ENCODE peak calls at places on chromosomes 7 and 10, in six cellular contexts. J is neural progenitor cell, X is IMR-90, I is lung, V is right cardiac atrium, U is mesendoderm. D is an unnamed sample.

GRCh38 chr10:121690152-121690551 is 91.9 kb upstream of the FGFR2 start:
- DNase-seq in J (no peak), I (no peak), V (no peak), U (no peak), X (no peak), D (no peak)

GRCh38 chr7:78020131-78020873 is 221.7 kb downstream of the PHTF2 start:
- DNase-seq in J (peak; percentile 76), I (peak; percentile 74), U (peak; percentile 83), V (no peak), X (peak; percentile 91), D (no peak)

GRCh38 chr7:55065079-55065478 is 46.3 kb downstream of the EGFR start:
- DNase-seq in V (no peak), X (peak; percentile 99), U (peak; percentile 63), I (peak; percentile 44), J (no peak), D (peak; percentile 89)

GRCh38 chr7:16492513-16493062 is 27.1 kb upstream of the SOSTDC1 start:
- DNase-seq in V (no peak), I (no peak), J (no peak), X (peak; percentile 46), U (no peak), D (no peak)

GRCh38 chr10:43251664-43252165 is 15.2 kb downstream of the RASGEF1A start:
- DNase-seq in J (no peak), V (no peak), I (no peak), X (no peak), U (no peak), D (peak; percentile 13)

GRCh38 chr10:93916257-93917063 is 22.7 kb downstream of the SLC35G1 start:
- DNase-seq in I (no peak), U (peak; percentile 60), X (peak; percentile 52), J (peak; percentile 18), V (no peak), D (no peak)

GRCh38 chr10:47152861-47153349 is 147.1 kb upstream of the GDF10 start:
- DNase-seq in V (no peak), U (peak; percentile 53), I (no peak), J (no peak), X (no peak), D (no peak)

GRCh38 chr7:69364814-69365587 is 233.3 kb upstream of the AUTS2 start:
- DNase-seq in V (no peak), X (no peak), U (no peak), J (no peak), I (no peak), D (no peak)

GRCh38 chr7:77425151-77426051 is 9.3 kb upstream of the GSAP start:
- DNase-seq in I (no peak), V (no peak), U (peak; percentile 90), J (peak; percentile 77), X (peak; percentile 91), D (no peak)

GRCh38 chr10:34697366-34698247 is 117.5 kb downstream of the PARD3 start:
- DNase-seq in I (no peak), V (no peak), X (no peak), U (no peak), J (no peak), D (no peak)

DNA sequence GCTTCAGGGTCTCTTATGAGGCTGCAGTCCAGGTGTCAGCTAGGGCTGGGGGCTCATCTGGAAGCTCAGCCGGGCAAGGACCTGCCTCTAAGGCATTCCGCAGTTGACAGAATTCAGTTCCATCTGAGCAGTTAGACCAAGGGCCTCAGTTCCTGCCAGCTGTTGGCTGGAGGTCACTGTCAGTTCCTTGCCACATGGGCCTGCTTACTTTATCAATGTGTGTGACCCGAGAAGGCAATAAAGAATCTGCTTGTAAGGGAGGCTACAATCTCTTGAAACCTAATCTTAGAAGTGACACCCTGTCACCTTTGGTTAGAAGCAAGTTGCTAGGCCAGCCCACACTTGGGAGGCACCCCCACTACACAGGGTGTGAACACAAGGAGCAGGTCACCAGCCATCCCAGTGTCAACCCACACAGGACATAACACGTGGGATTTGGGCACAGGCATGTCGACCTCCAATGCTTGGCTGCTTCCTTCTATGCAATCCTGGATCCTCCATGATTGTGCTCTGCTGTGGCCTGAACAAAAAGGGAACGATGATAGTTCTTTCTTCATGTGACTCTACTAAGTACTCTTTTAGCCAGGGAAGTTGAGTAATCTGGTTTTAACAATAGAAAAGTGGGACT is 41.8 kb downstream of the MTURN start:
- DNase-seq in V (no peak), J (no peak), U (no peak), X (no peak), I (no peak), D (no peak)
- H3K4me1 ChIP-seq in V (peaks cover 24% of the 10 kb centered on the region), J (peaks cover 11% of the 10 kb centered on the region), U (no peaks in the 10 kb centered on the region), X (peaks cover 12% of the 10 kb centered on the region), I (peaks cover 8% of the 10 kb centered on the region), D (peaks cover 12% of the 10 kb centered on the region)

GRCh38 chr7:102286237-102287081 is at the start of gene SH2B2:
- DNase-seq in J (peak; percentile 87), V (peak; percentile 90), U (peak; percentile 79), X (peak; percentile 49), I (peak; percentile 73), D (no peak)
- H3K4me1 ChIP-seq in J (peaks cover 19% of the 10 kb centered on the region), V (no peaks in the 10 kb centered on the region), U (peaks cover 2% of the 10 kb centered on the region), X (peaks cover 4% of the 10 kb centered on the region), I (peaks cover 4% of the 10 kb centered on the region), D (no peaks in the 10 kb centered on the region)

GRCh38 chr7:130896898-130897514 is 163.0 kb upstream of the KLF14 start:
- DNase-seq in I (peak; percentile 68), J (peak; percentile 85), X (peak; percentile 84), U (peak; percentile 89), V (peak; percentile 87), D (no peak)
- H3K4me1 ChIP-seq in I (peaks cover 9% of the 10 kb centered on the region), J (peaks cover 30% of the 10 kb centered on the region), X (peaks cover 52% of the 10 kb centered on the region), U (no peaks in the 10 kb centered on the region), V (peaks cover 8% of the 10 kb centered on the region), D (peaks cover 93% of the 10 kb centered on the region)

GRCh38 chr7:117248810-117249209 is 74.0 kb downstream of the WNT2 start:
- DNase-seq in X (peak; percentile 71), I (no peak), U (no peak), V (no peak), J (no peak), D (no peak)

GRCh38 chr7:117250245-117250644 is 72.6 kb downstream of the WNT2 start:
- DNase-seq in I (no peak), U (no peak), X (no peak), V (no peak), J (no peak), D (no peak)

GRCh38 chr7:117249696-117250095 is 73.2 kb downstream of the WNT2 start:
- DNase-seq in J (no peak), V (no peak), I (no peak), X (peak; percentile 30), U (no peak), D (no peak)

GRCh38 chr7:117251687-117252086 is 71.2 kb downstream of the WNT2 start:
- DNase-seq in I (no peak), U (no peak), J (no peak), V (no peak), X (peak; percentile 91), D (no peak)

DNA sequence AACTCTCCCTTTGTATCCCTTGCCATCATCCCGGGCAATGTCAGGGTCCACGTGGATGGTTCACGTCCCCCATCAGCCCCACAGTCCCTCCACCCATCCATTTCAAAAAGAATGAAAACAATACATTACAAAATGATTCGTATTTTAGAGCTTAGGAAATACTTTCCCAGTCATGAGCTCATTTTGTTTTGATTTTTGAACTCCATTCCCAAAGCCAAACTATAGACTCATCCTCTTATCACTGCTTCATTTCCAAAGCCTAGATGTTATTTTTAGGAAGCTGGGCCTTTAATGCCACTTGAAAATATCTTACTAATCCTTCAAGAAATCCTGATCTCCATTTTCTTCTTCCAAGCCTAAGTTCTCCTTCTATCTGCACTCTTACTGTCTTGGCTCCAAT is 72.1 kb downstream of the WNT2 start:
- DNase-seq in U (no peak), V (no peak), I (no peak), X (peak; percentile 86), J (no peak), D (no peak)
- H3K4me1 ChIP-seq in U (no peaks in the 10 kb centered on the region), V (no peaks in the 10 kb centered on the region), I (no peaks in the 10 kb centered on the region), X (peaks cover 26% of the 10 kb centered on the region), J (no peaks in the 10 kb centered on the region), D (no peaks in the 10 kb centered on the region)

GRCh38 chr10:95391570-95392249 is 100.9 kb upstream of the PDLIM1 start:
- DNase-seq in J (peak; percentile 74), X (peak; percentile 46), I (no peak), U (peak; percentile 63), V (no peak), D (no peak)
- H3K4me1 ChIP-seq in J (no peaks in the 10 kb centered on the region), X (no peaks in the 10 kb centered on the region), I (peaks cover 28% of the 10 kb centered on the region), U (no peaks in the 10 kb centered on the region), V (peaks cover 24% of the 10 kb centered on the region), D (peaks cover 13% of the 10 kb centered on the region)

DNA sequence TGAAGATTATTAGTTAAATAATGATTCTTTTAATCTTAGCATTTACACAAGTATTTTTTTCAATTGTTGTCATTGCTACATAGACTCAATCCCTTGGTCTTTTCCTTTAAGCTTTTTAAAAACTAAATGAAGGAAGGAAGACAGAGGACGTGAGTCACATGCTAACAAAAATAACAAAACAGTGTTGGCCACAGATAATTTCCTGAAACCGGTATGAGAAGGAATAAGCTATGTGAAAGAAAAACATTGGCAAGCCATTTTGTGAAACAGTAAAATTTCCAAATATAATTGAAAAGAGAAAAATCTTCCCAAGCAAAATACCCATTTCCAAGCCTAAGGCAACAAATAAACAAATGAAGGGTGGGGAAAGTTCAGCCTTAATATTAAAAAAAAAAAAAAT is 223.0 kb downstream of the AHR start:
- DNase-seq in I (no peak), U (no peak), J (no peak), V (no peak), X (peak; percentile 84), D (no peak)
- H3K4me1 ChIP-seq in I (peaks cover 3% of the 10 kb centered on the region), U (no peaks in the 10 kb centered on the region), J (no peaks in the 10 kb centered on the region), V (peaks cover 2% of the 10 kb centered on the region), X (peaks cover 6% of the 10 kb centered on the region), D (peaks cover 30% of the 10 kb centered on the region)

GRCh38 chr7:4744391-4745264 is 30.8 kb upstream of the AP5Z1 start:
- DNase-seq in J (peak; percentile 96), X (peak; percentile 99), I (peak; percentile 100), V (peak; percentile 100), U (peak; percentile 98), D (peak; percentile 100)
- H3K4me1 ChIP-seq in J (peaks cover 20% of the 10 kb centered on the region), X (peaks cover 12% of the 10 kb centered on the region), I (peaks cover 6% of the 10 kb centered on the region), V (peaks cover 9% of the 10 kb centered on the region), U (peaks cover 2% of the 10 kb centered on the region), D (peaks cover 26% of the 10 kb centered on the region)

DNA sequence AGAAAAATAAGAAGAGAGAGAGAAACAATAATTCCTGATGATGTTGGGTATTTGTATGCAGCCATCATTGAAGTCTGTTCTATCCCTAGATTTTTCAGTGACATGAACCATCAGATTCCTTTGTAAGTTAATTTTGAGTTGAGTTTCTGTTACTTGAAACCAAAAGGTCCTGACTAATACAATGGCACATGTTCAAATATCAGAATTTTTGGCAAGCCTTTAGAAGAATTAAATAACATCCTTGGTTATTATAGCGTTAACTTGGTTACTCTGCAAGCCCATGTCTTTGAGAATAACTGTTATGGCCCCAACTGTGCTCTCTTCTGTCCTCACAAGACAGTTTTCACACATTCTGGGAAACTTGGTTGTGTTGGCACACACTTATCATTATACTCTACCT is 66.5 kb downstream of the SYPL1 start:
- DNase-seq in V (no peak), X (peak; percentile 59), I (no peak), J (no peak), U (no peak), D (no peak)
- H3K4me1 ChIP-seq in V (peaks cover 3% of the 10 kb centered on the region), X (peaks cover 23% of the 10 kb centered on the region), I (no peaks in the 10 kb centered on the region), J (no peaks in the 10 kb centered on the region), U (no peaks in the 10 kb centered on the region), D (peaks cover 13% of the 10 kb centered on the region)

D was measured in RWPE2.